ENCODE peak calls at places on chromosome 18, in five cellular contexts. Y, V, Q, G and L are unnamed samples.

GRCh38 chr18:59643740-59644139 is 53.5 kb downstream of the CCBE1 start:
- DNase-seq in V (no peak), Q (no peak), Y (no peak), G (no peak), L (no peak)

GRCh38 chr18:41150316-41150715 is 804.7 kb upstream of the PIK3C3 start:
- DNase-seq in Y (no peak), V (no peak), G (no peak), Q (no peak), L (no peak)

GRCh38 chr18:67845035-67845434 is 328.5 kb upstream of the DSEL start:
- DNase-seq in Q (no peak), V (peak), Y (no peak), G (no peak), L (no peak)

GRCh38 chr18:75211721-75212625 is 1.4 kb downstream of the TSHZ1 start:
- DNase-seq in Q (peak), G (peak), V (peak), Y (no peak), L (no peak)

GRCh38 chr18:79923896-79924585 is 27.4 kb downstream of the SLC66A2 start:
- DNase-seq in Q (no peak), V (no peak), Y (peak), G (peak), L (no peak)

GRCh38 chr18:80132196-80132812 is 23.2 kb downstream of the ADNP2 start:
- DNase-seq in G (no peak), Y (no peak), Q (no peak), V (no peak), L (no peak)

GRCh38 chr18:24200899-24201298 is 62.0 kb downstream of the CABYR start:
- DNase-seq in G (no peak), Q (no peak), Y (no peak), V (no peak), L (no peak)

GRCh38 chr18:5197032-5197434 is at the start of gene AKAIN1:
- DNase-seq in G (no peak), Y (no peak), V (peak), Q (no peak), L (no peak)

GRCh38 chr18:58581265-58581664 is 47.6 kb downstream of the ALPK2 start:
- DNase-seq in Q (no peak), Y (no peak), G (no peak), V (no peak), L (no peak)

GRCh38 chr18:59150236-59150635 is 10.6 kb downstream of the SEC11C start:
- DNase-seq in Q (no peak), G (no peak), Y (no peak), V (no peak), L (no peak)

GRCh38 chr18:37499913-37500312 is 65.7 kb downstream of the CELF4 start:
- DNase-seq in G (no peak), Y (no peak), Q (no peak), V (no peak), L (no peak)

GRCh38 chr18:27378396-27379094 is 193.4 kb upstream of the CHST9 start:
- DNase-seq in V (peak), Q (no peak), G (no peak), Y (no peak), L (no peak)

GRCh38 chr18:7566587-7567486 is at the start of gene PTPRM:
- DNase-seq in V (peak), G (peak), Y (peak), Q (peak), L (peak)

GRCh38 chr18:66136039-66136438 is 385.2 kb downstream of the CDH7 start:
- DNase-seq in Q (no peak), G (no peak), V (no peak), Y (no peak), L (no peak)

GRCh38 chr18:69401475-69402218 is 959 bp downstream of the DOK6 start:
- DNase-seq in Q (no peak), V (peak), Y (no peak), G (no peak), L (no peak)

GRCh38 chr18:61459896-61460295 is 126.7 kb downstream of the CDH20 start:
- DNase-seq in Y (no peak), Q (no peak), G (no peak), V (no peak), L (no peak)

GRCh38 chr18:26119246-26119645 is 14.4 kb upstream of the PSMA8 start:
- DNase-seq in G (no peak), V (no peak), Y (no peak), Q (no peak), L (no peak)

GRCh38 chr18:7273301-7273911 is 42.5 kb downstream of the LRRC30 start:
- DNase-seq in Y (peak), V (peak), G (peak), Q (peak), L (peak)

GRCh38 chr18:22422909-22423548 is 5.3 kb upstream of the CTAGE1 start:
- DNase-seq in Y (peak), Q (peak), V (peak), G (no peak), L (no peak)

GRCh38 chr18:53056064-53056463 is 716.1 kb downstream of the DCC start:
- DNase-seq in G (no peak), Y (no peak), Q (no peak), V (no peak), L (no peak)

GRCh38 chr18:44625367-44625766 is 55.3 kb upstream of the SETBP1 start:
- DNase-seq in Y (no peak), Q (no peak), G (no peak), V (no peak), L (no peak)

GRCh38 chr18:8350628-8351027 is 258.6 kb upstream of the RAB12 start:
- DNase-seq in Q (no peak), G (no peak), V (no peak), Y (no peak), L (no peak)

GRCh38 chr18:29873211-29873610 is 1169.3 kb downstream of the DSC3 start:
- DNase-seq in V (no peak), Q (no peak), Y (no peak), G (no peak), L (no peak)

GRCh38 chr18:51330148-51330547 is 132.7 kb upstream of the MEX3C start:
- DNase-seq in V (no peak), Q (no peak), G (no peak), Y (no peak), L (no peak)

GRCh38 chr18:45449761-45450227 is 165.5 kb upstream of the SLC14A2 start:
- DNase-seq in Q (no peak), V (no peak), Y (peak), G (no peak), L (no peak)

GRCh38 chr18:36688020-36688965 is 140.5 kb downstream of the TPGS2 start:
- DNase-seq in Q (peak), G (no peak), V (peak), Y (peak), L (peak)

GRCh38 chr18:42752921-42753320 is 362.6 kb downstream of the RIT2 start:
- DNase-seq in Y (no peak), G (no peak), V (no peak), Q (no peak), L (no peak)

GRCh38 chr18:23825978-23826405 is 136.7 kb downstream of the LAMA3 start:
- DNase-seq in Y (peak), V (peak), G (no peak), Q (no peak), L (no peak)

GRCh38 chr18:79899609-79900435 is 51.6 kb downstream of the SLC66A2 start:
- DNase-seq in Y (no peak), Q (peak), V (no peak), G (no peak), L (no peak)

GRCh38 chr18:47260138-47260923 is 8.9 kb upstream of the SKOR2 start:
- DNase-seq in V (peak), Y (no peak), G (no peak), Q (peak), L (no peak)

GRCh38 chr18:52716926-52717325 is 376.9 kb downstream of the DCC start:
- DNase-seq in Q (peak), V (no peak), Y (no peak), G (no peak), L (peak)

GRCh38 chr18:59266019-59266369 is 7.3 kb downstream of the RAX start:
- DNase-seq in Q (no peak), G (no peak), Y (no peak), V (no peak), L (no peak)

GRCh38 chr18:23487738-23488625 is 15.3 kb upstream of the RMC1 start:
- DNase-seq in Q (no peak), V (peak), Y (no peak), G (peak), L (no peak)

GRCh38 chr18:28984731-28985130 is 807.8 kb upstream of the CDH2 start:
- DNase-seq in G (no peak), Y (no peak), Q (no peak), V (peak), L (no peak)

GRCh38 chr18:9851511-9851910 is 34.3 kb upstream of the TXNDC2 start:
- DNase-seq in V (no peak), G (peak), Q (no peak), Y (no peak), L (no peak)

GRCh38 chr18:3510896-3511295 is 60.9 kb downstream of the TGIF1 start:
- DNase-seq in G (no peak), Q (no peak), V (no peak), Y (no peak), L (no peak)

GRCh38 chr18:26579941-26580618 is 31.7 kb upstream of the KCTD1 start:
- DNase-seq in Q (no peak), V (peak), Y (no peak), G (no peak), L (no peak)

GRCh38 chr18:48931680-48932461 is 18.9 kb downstream of the SMAD7 start:
- DNase-seq in V (peak), Q (no peak), Y (no peak), G (no peak), L (no peak)

GRCh38 chr18:48930926-48931325 is 19.8 kb downstream of the SMAD7 start:
- DNase-seq in Y (no peak), G (no peak), V (peak), Q (no peak), L (no peak)

GRCh38 chr18:48928787-48929186 is 22.0 kb downstream of the SMAD7 start:
- DNase-seq in G (peak), V (peak), Q (no peak), Y (no peak), L (no peak)

GRCh38 chr18:48929212-48929612 is 21.6 kb downstream of the SMAD7 start:
- DNase-seq in G (no peak), V (no peak), Y (no peak), Q (no peak), L (no peak)

DNA sequence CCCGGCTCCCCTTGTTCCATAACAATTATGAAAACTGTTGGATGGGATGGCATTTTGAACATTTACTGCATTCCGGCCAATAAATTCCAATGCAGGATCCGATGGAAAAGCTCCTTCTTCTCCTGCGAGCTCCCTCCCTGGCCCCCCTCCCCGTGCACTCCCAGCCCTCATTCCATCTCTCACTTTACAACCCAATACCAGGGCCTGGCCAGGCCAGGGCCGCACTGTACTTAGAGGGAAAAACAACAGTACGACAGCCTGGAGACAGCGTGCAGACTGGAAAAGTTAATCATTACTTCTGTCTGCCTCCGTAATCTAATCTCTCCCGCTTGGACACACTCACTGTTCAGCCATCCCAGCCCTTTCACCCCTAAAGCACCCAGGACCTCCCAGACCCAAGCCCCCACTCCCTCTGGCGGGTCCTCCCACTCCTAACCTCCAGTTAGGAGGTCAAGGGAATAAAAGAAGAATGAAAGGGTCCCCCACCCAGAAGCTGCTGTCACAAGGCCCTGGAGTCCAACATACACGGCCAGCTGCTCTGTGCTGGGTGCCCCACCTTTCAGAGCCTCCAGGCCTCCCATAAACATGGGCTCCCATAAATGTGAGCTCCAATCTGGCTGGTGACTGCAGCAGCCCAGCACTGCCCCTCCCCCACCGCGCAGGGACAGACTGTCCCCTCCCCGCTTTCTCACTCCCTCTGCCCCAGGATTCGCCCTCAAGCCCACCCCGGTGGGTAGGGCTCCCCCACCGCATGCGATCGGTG is 20.6 kb downstream of the SMAD7 start:
- DNase-seq in V (peak), Q (peak), G (no peak), Y (no peak), L (no peak)
- TF ChIP-seq POLR2A in V (no peak), Q (no peak), G (no peak), Y (no peak), L (no peak)

DNA sequence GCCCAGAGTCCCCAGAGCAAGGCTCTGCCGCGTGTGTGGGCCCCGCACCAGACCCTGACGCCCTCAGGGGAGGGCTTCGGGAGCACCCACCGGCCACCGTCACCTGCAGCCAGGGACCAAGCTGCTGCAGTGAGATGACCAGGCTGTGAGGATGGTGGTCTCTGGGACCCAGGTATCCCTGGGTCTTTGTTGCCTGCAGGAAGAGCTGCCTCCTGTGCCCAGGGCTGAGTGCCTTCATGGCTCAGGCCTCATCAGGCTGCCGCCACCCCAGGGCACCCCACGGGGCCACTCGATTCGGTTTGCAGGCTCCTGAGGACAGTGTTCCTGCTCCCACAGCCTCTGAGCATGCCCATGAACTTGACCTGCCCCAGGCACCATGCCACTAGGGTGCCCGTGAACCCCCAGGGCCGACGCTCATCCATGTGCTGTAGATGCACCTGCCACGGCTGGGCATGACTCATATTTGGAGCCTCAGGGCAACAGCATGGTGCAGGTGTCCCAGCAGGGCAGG is 109.8 kb downstream of the FAM210A start:
- DNase-seq in V (no peak), G (peak), Y (no peak), Q (no peak), L (no peak)
- TF ChIP-seq POLR2A in V (no peak), G (no peak), Y (no peak), Q (no peak), L (no peak)

DNA sequence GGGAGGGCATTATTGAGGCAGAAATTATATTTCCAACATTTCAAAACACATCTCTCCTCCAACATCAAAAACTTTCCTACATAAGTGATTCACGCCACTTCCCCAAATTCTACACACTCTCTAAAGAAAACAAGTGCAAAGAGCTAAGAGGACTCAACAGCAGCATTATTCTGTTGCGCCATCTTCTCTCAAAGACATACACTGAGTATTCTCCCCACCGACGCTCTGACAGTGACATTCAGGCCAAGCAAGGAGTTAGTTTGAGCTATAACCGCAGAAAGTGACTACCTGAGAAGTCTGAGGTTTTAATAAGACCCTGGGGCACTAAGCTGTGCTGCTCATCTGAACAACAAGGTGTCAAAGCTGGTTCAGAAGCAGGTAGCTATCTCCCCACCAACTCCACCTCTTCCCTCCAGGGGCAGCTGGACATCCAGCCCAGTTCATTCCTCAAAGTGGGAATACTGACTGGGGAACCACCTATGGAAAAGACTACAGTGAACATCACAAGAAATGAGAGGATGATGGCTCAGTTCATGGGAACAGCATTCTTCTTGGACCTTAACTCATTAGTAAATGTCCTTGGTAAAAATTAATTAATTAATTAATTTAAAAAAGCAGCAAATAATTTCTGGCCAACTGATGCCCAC is 309.5 kb upstream of the CCDC68 start:
- DNase-seq in V (no peak), Q (no peak), G (no peak), Y (no peak), L (no peak)
- TF ChIP-seq POLR2A in V (no peak), Q (no peak), G (no peak), Y (no peak), L (no peak)

GRCh38 chr18:57050314-57050949 is 96.5 kb upstream of the BOD1L2 start:
- DNase-seq in G (no peak), Q (peak), Y (no peak), V (no peak), L (no peak)
- TF ChIP-seq POLR2A in G (no peak), Q (no peak), Y (no peak), V (no peak), L (no peak)

GRCh38 chr18:49517483-49517882 is 30.4 kb upstream of the C18orf32 start:
- DNase-seq in Y (no peak), G (no peak), V (no peak), Q (no peak), L (no peak)

GRCh38 chr18:49510393-49511115 is 23.5 kb upstream of the C18orf32 start:
- DNase-seq in Q (peak), G (no peak), V (peak), Y (no peak), L (peak)

GRCh38 chr18:49519041-49519971 is 32.3 kb upstream of the C18orf32 start:
- DNase-seq in Y (no peak), V (no peak), Q (peak), G (peak), L (no peak)

GRCh38 chr18:49514577-49514976 is 27.5 kb upstream of the C18orf32 start:
- DNase-seq in Y (no peak), Q (peak), V (no peak), G (no peak), L (no peak)
- TF ChIP-seq POLR2A in Y (no peak), Q (no peak), V (no peak), G (no peak), L (no peak)

GRCh38 chr18:158128-159036 is at the start of gene USP14:
- DNase-seq in G (peak), Y (peak), V (peak), Q (peak), L (peak)
- TF ChIP-seq POLR2A in G (no peak), Y (no peak), V (peak), Q (peak), L (peak)